ENCODE peak calls at places on chromosomes 16 and 17, in four cellular contexts. Y, C, J and T are unnamed samples.

GRCh38 chr16:81830845-81831600 is 51.9 kb downstream of the PLCG2 start:
- DNase-seq in C (no peak), J (no peak), Y (no peak), T (no peak)

GRCh38 chr16:31455601-31456314 is 3.5 kb upstream of the ARMC5 start:
- DNase-seq in J (peak; percentile 56), Y (peak; percentile 73), C (peak; percentile 57), T (no peak)

GRCh38 chr17:40283662-40284061 is 4.0 kb upstream of the CDC6 start:
- DNase-seq in J (no peak), C (no peak), Y (no peak), T (no peak)

GRCh38 chr17:27982688-27983087 is 59.8 kb upstream of the NLK start:
- DNase-seq in C (no peak), J (no peak), Y (peak; percentile 63), T (no peak)

GRCh38 chr17:68360198-68360597 is 68.9 kb downstream of the ARSG start:
- DNase-seq in C (no peak), Y (no peak), J (no peak), T (no peak)

GRCh38 chr16:88962478-88963152 is 14.4 kb downstream of the CBFA2T3 start:
- DNase-seq in J (peak; percentile 12), C (no peak), Y (no peak), T (no peak)

GRCh38 chr17:32536736-32537646 is 50.2 kb downstream of the CDK5R1 start:
- DNase-seq in Y (peak; percentile 44), C (no peak), J (no peak), T (no peak)

GRCh38 chr16:86814256-86814655 is 235.9 kb downstream of the FOXL1 start:
- DNase-seq in C (no peak), J (no peak), Y (no peak), T (no peak)

GRCh38 chr17:45035848-45036247 is 15.6 kb downstream of the DCAKD start:
- DNase-seq in J (no peak), Y (no peak), C (no peak), T (no peak)

GRCh38 chr16:25817295-25817694 is 125.5 kb downstream of the HS3ST4 start:
- DNase-seq in J (no peak), C (no peak), Y (no peak), T (no peak)

GRCh38 chr16:1152651-1153259 is at the start of gene CACNA1H:
- DNase-seq in C (peak; percentile 68), Y (peak; percentile 63), J (peak; percentile 75), T (no peak)

GRCh38 chr16:55030944-55031343 is 100.3 kb downstream of the IRX5 start:
- DNase-seq in J (no peak), C (no peak), Y (no peak), T (no peak)

GRCh38 chr16:13005836-13006235 is 104.4 kb downstream of the SHISA9 start:
- DNase-seq in Y (no peak), C (no peak), J (no peak), T (no peak)

GRCh38 chr17:36858119-36859002 is 78.9 kb upstream of the LHX1 start:
- DNase-seq in C (no peak), Y (no peak), J (no peak), T (no peak)

GRCh38 chr16:57574086-57574485 is 31.6 kb downstream of the ADGRG5 start:
- DNase-seq in J (no peak), Y (no peak), C (no peak), T (no peak)

GRCh38 chr16:15031596-15031995 is 24.3 kb downstream of the NTAN1 start:
- DNase-seq in C (no peak), J (no peak), Y (no peak), T (no peak)

GRCh38 chr17:7001562-7001961 is 5.7 kb downstream of the ALOX12 start:
- DNase-seq in J (peak; percentile 71), Y (peak; percentile 70), C (peak; percentile 67), T (no peak)

GRCh38 chr16:81410643-81411235 is 33.9 kb upstream of the CMIP start:
- DNase-seq in Y (no peak), J (no peak), C (no peak), T (no peak)

GRCh38 chr17:66915204-66915611 is 49.3 kb upstream of the CACNG4 start:
- DNase-seq in C (no peak), J (no peak), Y (no peak), T (no peak)

GRCh38 chr17:42354956-42355843 is 33.0 kb downstream of the STAT3 start:
- DNase-seq in Y (no peak), J (no peak), C (no peak), T (no peak)

GRCh38 chr17:28043296-28043695 is 819 bp downstream of the NLK start:
- DNase-seq in J (no peak), Y (no peak), C (no peak), T (no peak)

GRCh38 chr16:86227801-86228200 is 282.5 kb upstream of the FOXF1 start:
- DNase-seq in Y (no peak), J (no peak), C (no peak), T (peak; percentile 26)

GRCh38 chr17:2222301-2222700 is 81.3 kb downstream of the SMG6 start:
- DNase-seq in C (no peak), Y (no peak), J (no peak), T (no peak)

GRCh38 chr17:39527220-39527813 is 66.0 kb downstream of the CDK12 start:
- DNase-seq in C (no peak), Y (peak; percentile 52), J (no peak), T (no peak)

GRCh38 chr16:23571895-23572294 is 14.4 kb downstream of the UBFD1 start:
- DNase-seq in J (no peak), C (no peak), Y (no peak), T (no peak)

GRCh38 chr17:50195196-50195865 is 6.1 kb downstream of the COL1A1 start:
- DNase-seq in J (peak; percentile 52), Y (no peak), C (no peak), T (no peak)

GRCh38 chr16:69417537-69418199 is 6.8 kb upstream of the CYB5B start:
- DNase-seq in Y (no peak), C (no peak), J (no peak), T (no peak)

GRCh38 chr16:2499890-2500633 is 13.7 kb upstream of the ATP6V0C start:
- DNase-seq in Y (no peak), C (no peak), J (no peak), T (peak; percentile 85)

GRCh38 chr16:16127469-16128116 is 95.7 kb downstream of the ABCC6 start:
- DNase-seq in Y (peak; percentile 85), C (peak; percentile 83), J (peak; percentile 83), T (peak; percentile 50)

GRCh38 chr17:36600936-36601302 is 464 bp upstream of the MRM1 start:
- DNase-seq in Y (no peak), J (no peak), C (no peak), T (no peak)

GRCh38 chr17:51818777-51819176 is 339.7 kb downstream of the CA10 start:
- DNase-seq in C (no peak), J (no peak), Y (no peak), T (no peak)

DNA sequence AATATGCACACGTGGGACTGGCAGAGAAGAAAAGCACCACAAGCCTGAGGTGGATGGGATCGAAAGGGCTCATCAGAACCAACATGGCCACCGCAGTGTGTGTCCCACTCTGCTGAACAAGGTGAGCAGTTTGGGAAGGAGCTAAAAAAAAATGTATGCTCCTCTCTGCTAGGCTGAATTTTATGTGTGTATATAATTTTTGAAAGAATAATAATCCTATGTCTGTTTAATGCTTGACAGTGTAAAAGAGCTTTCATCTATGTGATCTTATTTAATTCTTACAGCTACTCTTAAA is 14.2 kb upstream of the EEF2K start:
- DNase-seq in J (no peak), C (peak; percentile 45), Y (peak; percentile 63), T (peak; percentile 9)
- H3K4me3 ChIP-seq in J (peak overlapping the region; percentile 23), C (peak overlapping the region; percentile 57), Y (peak overlapping the region; percentile 57), T (no peak overlapping the region)

DNA sequence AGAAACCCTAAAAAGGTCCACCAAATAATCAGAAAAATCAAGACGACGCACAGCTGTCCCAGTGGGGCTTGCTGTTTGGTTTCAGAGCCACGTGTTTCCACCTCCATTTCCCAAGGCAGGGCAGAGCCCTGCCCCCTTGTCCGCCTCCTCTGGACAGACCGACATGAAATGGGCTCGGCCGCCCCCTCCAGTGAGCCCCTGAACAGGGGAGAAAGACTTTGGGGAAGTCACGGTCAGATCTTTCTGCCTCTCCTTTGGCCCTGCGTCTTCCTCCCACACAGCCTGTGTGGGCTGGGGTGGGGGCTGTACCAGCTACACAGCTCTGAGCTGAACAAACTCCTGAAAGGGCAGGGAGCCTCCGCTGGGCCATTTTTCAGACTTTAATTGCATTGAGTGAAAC is 230.8 kb downstream of the ENGASE start:
- DNase-seq in J (no peak), Y (no peak), C (no peak), T (no peak)
- H3K4me1 ChIP-seq in J (peaks cover 9% of the 10 kb centered on the region), Y (peaks cover 2% of the 10 kb centered on the region), C (no peaks in the 10 kb centered on the region), T (peaks cover 22% of the 10 kb centered on the region)

GRCh38 chr17:55729484-55729883 is 6.8 kb upstream of the TMEM100 start:
- DNase-seq in C (no peak), Y (no peak), J (no peak), T (no peak)
- H3K4me3 ChIP-seq in C (no peak overlapping the region), Y (no peak overlapping the region), J (peak overlapping the region; percentile 59), T (no peak overlapping the region)

DNA sequence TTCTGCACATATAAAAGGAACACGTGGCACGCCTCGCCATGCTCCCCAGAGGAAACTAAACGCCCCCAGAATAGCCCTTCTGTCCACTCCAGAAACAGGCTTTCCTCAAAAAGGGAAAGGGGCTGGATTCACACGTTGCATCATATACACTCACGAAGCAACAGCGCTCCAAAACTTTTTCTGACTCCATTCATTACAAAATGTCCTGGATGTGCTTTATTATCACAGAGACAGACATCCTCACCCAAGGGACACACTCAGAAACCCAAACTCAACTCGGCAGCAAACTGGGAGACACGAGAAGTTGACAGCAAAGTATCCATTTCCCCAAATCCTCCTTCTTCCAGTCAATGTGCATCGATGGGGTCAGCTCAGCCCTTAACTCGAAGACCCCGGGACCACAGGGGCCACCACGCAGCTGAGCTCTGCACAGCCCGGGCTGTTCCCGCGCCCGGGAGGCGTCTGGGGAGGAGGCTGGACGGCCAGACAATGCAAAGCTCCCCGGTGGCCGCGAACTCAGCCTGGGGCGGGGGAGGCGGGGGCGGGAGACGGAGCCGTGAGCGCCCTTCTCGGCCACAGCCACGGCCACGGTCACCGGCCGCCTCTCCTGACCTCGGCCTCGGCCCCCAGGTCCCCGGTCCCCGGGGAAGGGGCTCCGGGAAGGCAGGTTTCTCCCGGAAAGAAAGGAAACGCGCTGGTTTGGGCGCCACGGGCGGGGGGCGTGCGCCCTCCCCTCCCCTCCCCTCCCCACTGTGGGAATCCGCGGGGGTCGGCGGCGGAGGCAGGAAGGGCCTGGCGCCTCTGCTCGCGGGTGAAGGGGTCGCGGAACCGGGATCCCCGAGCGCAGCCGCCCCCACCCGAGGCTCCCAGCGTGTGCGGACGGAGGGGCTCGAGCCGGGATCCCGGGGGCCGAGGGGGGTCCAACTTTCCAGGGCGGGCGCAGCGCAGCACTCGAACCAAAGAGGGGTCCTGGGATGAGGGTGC is 1.2 kb downstream of the NXN start:
- DNase-seq in Y (no peak), J (peak; percentile 70), C (peak; percentile 74), T (peak; percentile 82)
- H3K4me1 ChIP-seq in Y (no peaks in the 10 kb centered on the region), J (no peaks in the 10 kb centered on the region), C (peaks cover 14% of the 10 kb centered on the region), T (peaks cover 2% of the 10 kb centered on the region)

GRCh38 chr16:50245417-50246298 is 20.7 kb upstream of the ADCY7 start:
- DNase-seq in Y (peak; percentile 87), C (peak; percentile 74), J (peak; percentile 81), T (peak; percentile 85)
- H3K4me3 ChIP-seq in Y (peak overlapping the region; percentile 76), C (peak overlapping the region; percentile 66), J (peak overlapping the region; percentile 68), T (peak overlapping the region; percentile 77)

DNA sequence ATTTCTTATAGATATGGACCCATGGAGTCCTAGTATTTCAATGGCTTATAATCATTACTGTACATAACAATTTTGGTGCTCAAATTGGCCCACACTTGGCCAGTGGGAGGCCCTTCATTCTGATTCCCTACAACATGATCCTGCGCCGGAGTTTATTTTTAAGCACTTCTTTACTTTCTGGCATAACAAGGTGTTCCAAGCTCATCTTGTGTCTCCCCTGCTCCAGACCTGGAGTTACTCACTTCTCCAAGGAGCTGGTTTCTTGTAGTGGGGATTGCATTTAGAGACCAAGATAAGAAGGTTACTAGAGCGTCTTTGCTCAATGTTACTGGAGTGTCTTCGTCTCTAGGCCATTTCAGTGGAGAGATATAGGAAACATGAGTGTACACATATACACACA is 87.9 kb downstream of the MSI2 start:
- DNase-seq in J (no peak), C (no peak), Y (no peak), T (no peak)
- H3K4me1 ChIP-seq in J (peaks cover 5% of the 10 kb centered on the region), C (peaks cover 8% of the 10 kb centered on the region), Y (peaks cover 48% of the 10 kb centered on the region), T (no peaks in the 10 kb centered on the region)